ENCODE peak calls at places on chromosomes 7 and 10, in four cellular contexts. E, X, C and U are unnamed samples.
A peak's percentile ranks its signal among the peaks of the same experiment; 100 is the strongest.

GRCh38 chr7:3141326-3141725 is 97.7 kb upstream of the CARD11 start:
- DNase-seq in E (no peak), X (no peak), C (no peak), U (no peak)

GRCh38 chr7:151368136-151368571 is 26.5 kb downstream of the NUB1 start:
- DNase-seq in E (peak; percentile 48), X (peak; percentile 85), C (peak; percentile 57), U (peak; percentile 70)

GRCh38 chr7:158560386-158560785 is 27.2 kb downstream of the PTPRN2 start:
- DNase-seq in E (no peak), X (no peak), C (no peak), U (no peak)

GRCh38 chr10:6912929-6913328 is 332.9 kb upstream of the PRKCQ start:
- DNase-seq in E (no peak), X (no peak), C (no peak), U (no peak)

GRCh38 chr7:136039577-136040345 is 62.6 kb upstream of the MTPN start:
- DNase-seq in E (no peak), X (no peak), C (no peak), U (no peak)

GRCh38 chr10:71966046-71967004 is 2.1 kb downstream of the CHST3 start:
- DNase-seq in E (no peak), X (no peak), C (peak; percentile 34), U (no peak)

GRCh38 chr10:96334888-96335526 is 23.8 kb downstream of the OPALIN start:
- DNase-seq in E (peak; percentile 13), X (peak; percentile 35), C (no peak), U (peak; percentile 57)

GRCh38 chr10:94180576-94180975 is 182.2 kb downstream of the NOC3L start:
- DNase-seq in E (no peak), X (no peak), C (no peak), U (no peak)

GRCh38 chr7:157547102-157547501 is 210.3 kb downstream of the DNAJB6 start:
- DNase-seq in E (no peak), X (no peak), C (no peak), U (no peak)

GRCh38 chr10:44913312-44914079 is 2.4 kb downstream of the TMEM72 start:
- DNase-seq in E (no peak), X (no peak), C (no peak), U (peak; percentile 97)

GRCh38 chr10:31242902-31243301 is 76.1 kb upstream of the ZEB1 start:
- DNase-seq in E (peak; percentile 86), X (no peak), C (peak; percentile 67), U (peak; percentile 2)

GRCh38 chr7:154564676-154565075 is 438.2 kb downstream of the PAXIP1 start:
- DNase-seq in E (no peak), X (no peak), C (no peak), U (no peak)

DNA sequence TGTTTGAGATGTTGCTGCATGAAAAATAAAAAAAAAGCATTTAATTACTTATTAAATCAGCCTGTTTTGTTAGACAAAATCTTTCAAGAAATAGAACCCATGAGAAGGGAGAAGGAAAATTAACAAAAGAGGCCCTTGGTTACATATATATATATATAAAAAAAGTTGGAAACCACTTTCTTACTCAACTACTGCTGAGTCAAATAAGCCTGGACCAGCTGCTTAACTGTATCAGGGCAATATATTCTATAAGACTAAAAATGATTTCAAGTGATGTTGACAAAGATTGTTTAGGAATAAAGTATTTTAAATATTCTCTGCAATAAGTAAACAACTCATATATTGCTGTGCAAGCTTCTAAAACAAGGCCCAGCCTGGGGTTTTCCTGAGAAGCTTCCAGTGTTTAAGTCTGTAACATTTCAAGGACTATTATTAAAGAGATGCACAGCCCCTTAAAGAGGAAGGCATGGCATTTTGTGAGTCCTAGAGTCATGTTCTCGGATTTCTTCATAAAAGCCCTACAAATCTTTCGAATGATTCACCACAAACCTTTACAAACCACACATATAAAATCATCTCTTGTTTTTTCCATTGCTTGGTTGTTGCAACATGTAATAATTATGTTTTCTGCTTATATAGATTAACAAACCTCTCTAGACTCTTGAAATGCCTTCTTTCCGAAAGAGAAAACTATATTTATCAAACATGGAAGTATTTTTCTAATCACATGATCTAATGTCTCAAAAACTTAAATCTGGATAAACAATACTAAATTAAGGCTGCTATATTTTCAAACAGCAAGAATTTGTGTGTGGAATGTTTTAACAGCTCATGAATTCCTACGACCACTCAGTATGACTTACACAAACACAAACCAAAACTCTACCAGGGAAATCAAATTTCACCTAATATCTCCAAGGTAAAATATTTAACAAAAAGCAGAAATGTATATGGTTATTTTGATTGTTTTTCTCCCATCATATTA is 14.3 kb downstream of the JAZF1 start:
- DNase-seq in E (no peak), X (no peak), C (peak; percentile 62), U (no peak)
- H3K27ac ChIP-seq in E (no peak overlapping the region), X (no peak overlapping the region), C (peak overlapping the region; percentile 3), U (no peak overlapping the region)

DNA sequence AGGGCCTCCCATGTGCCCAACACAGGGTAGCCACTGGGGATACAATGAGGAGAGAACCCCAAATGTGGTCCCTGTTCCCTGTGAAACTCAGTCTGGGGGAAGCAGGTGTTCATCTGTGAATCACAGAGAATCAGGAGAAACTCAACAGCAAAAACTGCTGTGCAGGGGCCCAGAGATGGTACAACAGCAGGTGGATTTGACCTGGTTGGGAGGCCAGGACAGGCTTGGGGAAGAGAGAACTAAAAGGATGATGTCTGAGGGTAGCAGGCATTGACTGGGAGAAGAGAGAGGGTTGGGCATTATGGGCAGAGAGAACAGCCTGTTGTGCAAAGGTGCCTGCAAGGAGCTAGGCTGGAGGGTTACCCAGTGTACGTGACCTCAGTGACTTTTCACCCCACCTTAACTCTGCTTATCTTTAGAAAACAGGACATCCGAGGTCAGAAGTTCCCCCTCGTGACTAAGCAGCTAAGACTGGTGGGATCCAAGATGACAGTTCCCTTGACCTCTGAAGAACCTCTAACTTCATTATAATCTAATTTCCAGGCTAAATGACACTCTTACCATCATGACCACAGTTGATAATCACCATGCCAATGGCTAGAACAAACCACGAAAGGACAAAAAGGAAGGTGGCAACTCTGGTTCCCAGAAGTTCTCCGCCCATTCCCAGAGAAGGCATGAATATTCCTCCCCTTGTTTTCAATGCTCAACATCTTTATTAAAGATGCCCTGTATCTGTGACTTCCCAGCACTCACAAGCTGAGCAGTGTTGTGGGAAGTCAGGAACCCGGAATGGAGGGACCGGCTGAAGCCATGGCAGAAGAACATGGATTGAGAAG is 5.1 kb upstream of the ADAMTS14 start:
- DNase-seq in E (no peak), X (no peak), C (no peak), U (no peak)
- H3K27ac ChIP-seq in E (no peak overlapping the region), X (no peak overlapping the region), C (no peak overlapping the region), U (no peak overlapping the region)

DNA sequence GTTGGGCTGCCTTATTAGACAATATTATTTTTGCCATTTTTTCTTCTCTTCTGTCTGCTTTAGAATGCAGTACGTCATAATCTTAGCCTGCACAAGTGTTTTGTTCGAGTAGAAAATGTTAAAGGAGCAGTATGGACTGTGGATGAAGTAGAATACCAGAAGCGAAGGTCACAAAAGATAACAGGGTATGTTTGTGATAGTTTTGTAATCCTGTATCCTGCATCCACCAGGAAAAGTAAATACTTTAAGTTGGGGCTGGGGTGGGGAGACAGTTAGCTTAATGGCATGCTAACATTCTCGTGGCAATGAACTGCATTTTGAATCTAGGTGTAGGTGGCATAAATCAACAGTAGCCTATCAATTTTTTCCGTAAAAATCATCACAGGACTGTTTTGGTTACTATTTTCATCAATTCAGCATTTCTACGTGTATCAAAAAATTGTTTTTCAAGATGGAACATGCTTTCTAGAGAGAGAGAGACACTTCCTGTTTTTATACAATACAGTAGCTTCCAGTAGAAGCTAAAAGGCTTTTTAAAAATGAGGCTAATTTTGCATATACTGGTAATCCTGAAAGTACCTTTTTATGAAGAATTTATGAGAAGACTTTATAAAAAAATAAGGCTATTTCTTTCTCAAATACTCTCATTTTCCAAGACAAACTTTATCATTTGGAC is 247.5 kb downstream of the FOXP2 start:
- DNase-seq in E (no peak), X (no peak), C (no peak), U (no peak)
- H3K27ac ChIP-seq in E (no peak overlapping the region), X (no peak overlapping the region), C (no peak overlapping the region), U (no peak overlapping the region)

DNA sequence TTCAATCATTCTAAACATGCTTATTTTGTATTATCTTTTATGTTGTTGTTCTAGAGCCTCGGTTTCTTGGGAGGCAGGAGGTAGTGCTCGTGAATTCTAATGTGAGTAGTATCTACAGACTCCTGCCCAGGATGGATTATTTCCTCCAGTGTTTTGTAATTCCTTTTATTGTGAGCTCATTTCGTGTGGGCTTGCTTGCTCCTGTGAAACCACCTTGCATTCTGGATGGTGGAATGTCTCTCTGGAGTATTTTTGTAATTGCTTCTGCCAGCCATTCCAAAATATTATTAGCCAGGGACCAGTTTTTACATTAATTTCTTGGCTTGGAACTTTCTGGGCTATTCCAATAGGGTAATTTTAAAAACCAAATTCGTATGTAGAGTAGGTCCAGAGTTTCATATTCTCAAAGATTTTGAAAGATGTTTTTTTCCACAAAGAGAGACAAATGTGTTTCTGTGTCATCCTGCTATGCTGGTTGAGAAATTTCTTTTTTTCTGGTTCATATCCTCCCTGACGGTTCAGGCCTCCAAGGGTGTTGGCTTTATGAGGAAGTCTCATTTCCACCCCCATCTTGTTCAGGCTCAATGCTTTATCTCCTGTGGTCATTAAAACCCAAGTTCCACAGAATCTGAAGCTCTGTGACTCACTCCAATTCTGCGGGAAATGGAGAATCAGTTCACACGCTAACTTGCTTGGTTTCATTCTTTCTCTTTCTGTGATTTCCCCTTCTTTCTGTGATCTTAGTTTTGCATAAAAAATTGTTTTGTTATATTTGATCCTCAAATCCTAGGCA is 41.7 kb upstream of the CALD1 start:
- DNase-seq in E (no peak), X (no peak), C (no peak), U (peak; percentile 37)
- H3K27ac ChIP-seq in E (no peak overlapping the region), X (peak overlapping the region; percentile 38), C (no peak overlapping the region), U (no peak overlapping the region)